ENCODE peak calls at places on chromosome 10, in five cellular contexts. One of them, this sample, is unnamed.

GRCh38 chr10:86287966-86288579 is 78.5 kb downstream of the GRID1 start:
- DNase-seq in GM23338: no peak
- DNase-seq in H1: peak
- DNase-seq in K562: no peak
- DNase-seq in astrocyte: no peak
- DNase-seq in this sample: no peak

GRCh38 chr10:43647576-43647975 is 1.1 kb downstream of the ZNF32 start:
- DNase-seq in GM23338: no peak
- DNase-seq in astrocyte: no peak
- DNase-seq in K562: no peak
- DNase-seq in H1: no peak
- DNase-seq in this sample: no peak

GRCh38 chr10:134743-135600 is at the start of gene ZMYND11:
- DNase-seq in H1: peak
- DNase-seq in GM23338: peak
- DNase-seq in astrocyte: peak
- DNase-seq in K562: peak
- DNase-seq in this sample: peak

GRCh38 chr10:31036209-31036608 is 4.5 kb upstream of the ZNF438 start:
- DNase-seq in GM23338: peak
- DNase-seq in H1: peak
- DNase-seq in astrocyte: peak
- DNase-seq in K562: no peak
- DNase-seq in this sample: no peak

GRCh38 chr10:22246680-22247391 is 29.0 kb upstream of the EBLN1 start:
- DNase-seq in GM23338: no peak
- DNase-seq in astrocyte: peak
- DNase-seq in H1: no peak
- DNase-seq in K562: peak
- DNase-seq in this sample: no peak

GRCh38 chr10:63976538-63976937 is 455.3 kb downstream of the REEP3 start:
- DNase-seq in astrocyte: no peak
- DNase-seq in K562: peak
- DNase-seq in H1: peak
- DNase-seq in GM23338: peak
- DNase-seq in this sample: no peak

GRCh38 chr10:132880148-132880981 is 62.0 kb downstream of the CFAP46 start:
- DNase-seq in GM23338: no peak
- DNase-seq in H1: peak
- DNase-seq in astrocyte: no peak
- DNase-seq in K562: no peak
- DNase-seq in this sample: peak

GRCh38 chr10:122263971-122264370 is 7.1 kb upstream of the BTBD16 start:
- DNase-seq in K562: no peak
- DNase-seq in GM23338: no peak
- DNase-seq in astrocyte: peak
- DNase-seq in H1: no peak
- DNase-seq in this sample: no peak

GRCh38 chr10:132510174-132510611 is 27.4 kb upstream of the INPP5A start:
- DNase-seq in H1: no peak
- DNase-seq in astrocyte: no peak
- DNase-seq in GM23338: no peak
- DNase-seq in K562: no peak
- DNase-seq in this sample: peak

GRCh38 chr10:34814228-34815173 is 595 bp downstream of the PARD3 start:
- DNase-seq in H1: peak
- DNase-seq in astrocyte: no peak
- DNase-seq in K562: peak
- DNase-seq in GM23338: peak
- DNase-seq in this sample: peak

GRCh38 chr10:33413093-33413442 is 78.6 kb upstream of the NRP1 start:
- DNase-seq in K562: no peak
- DNase-seq in H1: no peak
- DNase-seq in GM23338: no peak
- DNase-seq in astrocyte: no peak
- DNase-seq in this sample: no peak

GRCh38 chr10:126135177-126135576 is 238.8 kb downstream of the FANK1 start:
- DNase-seq in H1: no peak
- DNase-seq in K562: peak
- DNase-seq in GM23338: peak
- DNase-seq in astrocyte: no peak
- DNase-seq in this sample: no peak
- TF ChIP-seq CTCF in H1: peak
- TF ChIP-seq CTCF in K562: no peak
- TF ChIP-seq CTCF in GM23338: peak
- TF ChIP-seq CTCF in astrocyte: no peak
- TF ChIP-seq CTCF in this sample: no peak

GRCh38 chr10:92848037-92848440 is 281 bp upstream of the EXOC6 start:
- DNase-seq in H1: no peak
- DNase-seq in GM23338: no peak
- DNase-seq in astrocyte: no peak
- DNase-seq in K562: no peak
- DNase-seq in this sample: no peak

GRCh38 chr10:92849234-92849525 is 860 bp downstream of the EXOC6 start:
- DNase-seq in K562: no peak
- DNase-seq in H1: no peak
- DNase-seq in astrocyte: no peak
- DNase-seq in GM23338: no peak
- DNase-seq in this sample: no peak

GRCh38 chr10:92847185-92847864 is 995 bp upstream of the EXOC6 start:
- DNase-seq in H1: no peak
- DNase-seq in K562: peak
- DNase-seq in GM23338: no peak
- DNase-seq in astrocyte: no peak
- DNase-seq in this sample: no peak

GRCh38 chr10:92849576-92850090 is 1.3 kb downstream of the EXOC6 start:
- DNase-seq in GM23338: no peak
- DNase-seq in astrocyte: no peak
- DNase-seq in K562: no peak
- DNase-seq in H1: no peak
- DNase-seq in this sample: no peak

DNA sequence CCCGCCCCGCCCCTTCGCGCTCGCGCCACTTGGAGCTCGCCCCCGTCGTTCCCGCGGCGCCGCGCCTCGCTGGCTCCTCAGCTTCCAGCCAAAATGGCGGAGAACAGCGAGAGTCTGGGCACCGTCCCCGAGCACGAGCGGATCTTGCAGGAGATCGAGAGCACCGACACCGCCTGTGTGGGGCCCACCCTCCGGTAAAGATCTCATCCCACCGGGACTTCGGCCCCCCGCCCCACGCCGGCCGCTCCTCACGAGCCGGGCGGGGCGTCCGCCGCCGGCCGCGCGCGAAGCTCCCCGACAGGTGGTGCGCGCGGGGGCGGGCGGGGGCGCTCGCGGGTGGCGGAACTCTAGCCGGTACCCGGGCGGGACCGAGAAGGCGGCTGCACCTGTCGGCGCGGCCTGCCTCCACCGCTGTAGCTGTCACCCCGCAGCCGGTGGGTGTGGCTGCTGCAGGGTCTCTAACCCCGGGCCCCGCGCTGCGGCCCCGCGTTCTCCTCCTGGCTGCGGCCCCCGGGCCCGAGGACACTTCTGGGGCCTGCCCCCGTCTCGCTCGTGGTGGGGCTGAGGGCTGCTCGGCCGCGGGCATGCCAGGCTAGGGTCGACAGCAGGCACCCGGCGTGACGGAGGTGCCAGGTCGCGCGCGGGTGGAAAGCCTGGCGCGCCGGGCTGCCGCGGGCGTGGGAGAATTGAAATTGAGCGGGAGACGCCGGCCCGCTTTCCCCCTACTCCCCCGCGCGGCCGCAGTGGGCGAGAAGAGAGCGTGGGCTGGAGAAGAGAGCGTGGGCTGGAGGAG is at the start of gene EXOC6:
- DNase-seq in astrocyte: peak
- DNase-seq in K562: peak
- DNase-seq in GM23338: peak
- DNase-seq in H1: peak
- DNase-seq in this sample: peak
- H3K27ac ChIP-seq in astrocyte: peak
- H3K27ac ChIP-seq in K562: peak
- H3K27ac ChIP-seq in GM23338: no peak
- H3K27ac ChIP-seq in H1: no peak
- H3K27ac ChIP-seq in this sample: peak

DNA sequence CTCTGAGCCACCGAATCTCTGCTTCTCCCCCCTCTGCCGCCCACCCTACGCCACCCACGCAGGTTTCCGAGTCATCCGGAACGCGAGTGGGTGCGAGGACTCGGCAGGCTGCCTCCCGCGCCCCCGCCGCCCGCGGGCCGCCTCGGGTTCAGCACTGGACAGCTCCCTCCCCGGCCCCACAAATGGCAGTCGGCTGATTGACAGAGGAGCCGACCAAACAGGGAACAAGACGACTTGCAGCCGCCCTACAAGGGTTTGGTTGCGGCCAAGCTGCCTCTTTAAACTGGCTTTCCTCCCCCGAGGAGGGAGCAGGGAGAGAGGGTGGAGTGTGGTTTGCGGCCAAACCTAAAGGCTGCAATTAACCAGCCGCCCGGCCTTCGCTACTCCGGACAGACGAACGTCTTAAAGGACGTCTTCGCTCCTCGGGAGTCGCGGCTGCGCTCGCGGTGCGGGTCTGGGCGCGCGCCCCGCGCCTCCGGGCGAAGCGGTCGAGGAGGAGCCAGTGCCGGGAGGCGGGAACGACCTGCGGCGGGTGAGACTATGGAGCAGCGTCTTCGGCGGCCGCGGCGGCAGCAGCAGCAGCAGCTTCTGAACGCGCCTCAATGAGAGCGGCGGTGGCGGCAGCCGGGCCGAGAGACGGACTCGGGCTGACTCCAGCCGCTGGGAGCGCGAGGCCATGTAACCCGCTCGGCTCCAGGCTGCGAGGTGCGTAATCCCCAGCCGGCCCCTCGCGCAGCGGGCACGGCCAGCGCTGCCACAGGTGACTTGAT is at the start of gene GPR158:
- DNase-seq in K562: peak
- DNase-seq in astrocyte: peak
- DNase-seq in H1: peak
- DNase-seq in GM23338: peak
- DNase-seq in this sample: peak
- TF ChIP-seq CTCF in K562: no peak
- TF ChIP-seq CTCF in astrocyte: no peak
- TF ChIP-seq CTCF in H1: no peak
- TF ChIP-seq CTCF in GM23338: no peak
- TF ChIP-seq CTCF in this sample: no peak

DNA sequence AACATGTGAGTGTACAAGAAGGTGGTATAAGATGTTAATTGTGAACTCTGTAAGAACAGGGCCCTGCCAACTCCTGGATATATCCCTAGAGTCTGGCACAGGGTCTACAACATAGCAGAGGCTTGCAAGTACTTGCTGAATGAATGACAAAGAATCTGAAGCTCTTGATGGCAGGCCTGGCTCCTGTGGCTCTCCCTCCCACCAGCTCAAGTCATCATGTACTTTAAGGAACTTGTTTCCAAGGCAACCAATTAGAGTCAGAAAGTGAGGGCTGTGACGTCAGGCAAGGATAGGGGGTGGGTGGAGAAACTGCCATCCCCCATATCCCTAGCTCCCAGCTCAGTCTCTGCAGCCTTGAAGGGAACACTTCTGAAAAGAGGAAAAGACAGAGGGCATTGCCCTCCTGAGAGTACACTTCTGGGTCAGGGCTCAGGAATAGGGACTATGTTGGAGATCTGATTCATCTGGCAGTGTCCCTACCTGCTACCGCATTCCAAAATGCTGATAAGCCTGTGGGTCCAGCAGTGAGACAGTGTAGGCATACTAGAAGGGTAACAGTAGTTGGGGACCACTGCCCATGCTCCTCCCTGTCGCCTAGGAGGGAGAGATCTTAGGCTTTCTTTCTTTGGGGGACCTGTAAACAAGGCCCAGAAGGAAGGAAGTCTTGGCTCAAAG is 34.6 kb upstream of the BTRC start:
- DNase-seq in H1: no peak
- DNase-seq in K562: no peak
- DNase-seq in astrocyte: peak
- DNase-seq in GM23338: peak
- DNase-seq in this sample: no peak
- H3K27ac ChIP-seq in H1: no peak
- H3K27ac ChIP-seq in K562: no peak
- H3K27ac ChIP-seq in astrocyte: no peak
- H3K27ac ChIP-seq in GM23338: no peak
- H3K27ac ChIP-seq in this sample: no peak

GRCh38 chr10:97000487-97001182 is 168.5 kb downstream of the LCOR start:
- DNase-seq in H1: no peak
- DNase-seq in astrocyte: no peak
- DNase-seq in GM23338: peak
- DNase-seq in K562: no peak
- DNase-seq in this sample: no peak
- TF ChIP-seq CTCF in H1: peak
- TF ChIP-seq CTCF in astrocyte: no peak
- TF ChIP-seq CTCF in GM23338: peak
- TF ChIP-seq CTCF in K562: no peak
- TF ChIP-seq CTCF in this sample: no peak

DNA sequence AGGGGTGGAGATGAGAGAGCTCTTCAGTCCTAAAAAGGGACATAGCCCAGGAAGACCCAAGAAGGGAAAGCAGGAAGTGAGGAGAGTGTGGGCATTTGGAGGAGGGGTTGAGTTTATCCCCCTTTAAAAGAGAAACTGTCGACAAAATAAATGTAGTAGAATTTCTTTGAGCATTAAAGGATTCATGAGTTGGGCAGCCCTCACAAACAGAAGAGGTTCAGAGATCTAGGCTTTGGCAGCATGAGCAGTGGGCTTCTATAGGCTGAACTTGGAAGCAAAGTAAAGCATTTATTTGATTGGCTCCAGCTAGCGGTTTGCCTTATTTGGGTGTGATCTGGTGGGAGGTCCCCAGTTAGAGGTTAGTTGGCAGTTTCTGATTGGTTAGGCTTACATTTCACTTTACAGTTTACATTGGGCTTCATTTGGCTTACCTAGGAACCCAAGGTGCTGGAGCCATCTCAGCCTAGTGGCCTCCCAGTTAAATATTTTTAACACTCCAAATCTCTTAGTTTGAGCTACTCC is 246.8 kb downstream of the CAMK1D start:
- DNase-seq in GM23338: no peak
- DNase-seq in K562: no peak
- DNase-seq in astrocyte: no peak
- DNase-seq in H1: no peak
- DNase-seq in this sample: no peak
- H3K27ac ChIP-seq in GM23338: no peak
- H3K27ac ChIP-seq in K562: no peak
- H3K27ac ChIP-seq in astrocyte: no peak
- H3K27ac ChIP-seq in H1: no peak
- H3K27ac ChIP-seq in this sample: no peak